ENCODE peak calls at places on chromosomes 3 and 15, in seven cellular contexts. M is HCT116, U is brain microvascular endothelial cell, T is stomach, A is fibroblast of the aortic adventitia, P is fibroblast of lung, Q is GM12865. I is an unnamed sample.

GRCh38 chr3:46845860-46846623 is 17.2 kb downstream of the MYL3 start:
- DNase-seq in T (peak), P (peak), U (peak), M (no peak), Q (peak), A (peak), I (peak)

GRCh38 chr3:31532587-31533168 is at the start of gene STT3B:
- DNase-seq in Q (peak), P (peak), U (peak), A (peak), M (peak), T (peak), I (peak)

GRCh38 chr3:104596551-104596950 is 770.2 kb upstream of the ALCAM start:
- DNase-seq in U (peak), P (peak), A (peak), M (peak), T (no peak), Q (peak), I (peak)

GRCh38 chr15:33700695-33701303 is 267.5 kb upstream of the CHRM5 start:
- DNase-seq in P (peak), Q (peak), M (peak), U (peak), A (peak), T (peak), I (peak)

GRCh38 chr3:88991496-88991895 is 115.9 kb upstream of the EPHA3 start:
- DNase-seq in M (no peak), Q (no peak), P (no peak), T (no peak), U (no peak), A (no peak), I (no peak)

GRCh38 chr15:40787991-40788390 is 18.2 kb downstream of the C15orf62 start:
- DNase-seq in T (no peak), A (no peak), P (no peak), U (no peak), Q (no peak), M (no peak), I (no peak)

GRCh38 chr3:123412811-123413588 is 35.9 kb downstream of the ADCY5 start:
- DNase-seq in T (no peak), P (no peak), A (no peak), Q (no peak), U (no peak), M (no peak), I (no peak)

GRCh38 chr3:152261329-152261728 is 7.4 kb upstream of the MBNL1 start:
- DNase-seq in T (no peak), U (no peak), M (no peak), Q (no peak), P (no peak), A (no peak), I (no peak)

GRCh38 chr3:60983906-60984305 is 267.3 kb downstream of the FHIT start:
- DNase-seq in U (no peak), M (no peak), P (no peak), T (no peak), A (no peak), Q (no peak), I (no peak)

GRCh38 chr3:192831111-192831644 is 86.5 kb downstream of the MB21D2 start:
- DNase-seq in U (peak), P (peak), A (peak), M (no peak), T (no peak), Q (peak), I (peak)

GRCh38 chr3:47156418-47156817 is 7.5 kb downstream of the SETD2 start:
- DNase-seq in Q (no peak), P (no peak), T (no peak), A (no peak), M (no peak), U (no peak), I (no peak)

GRCh38 chr15:36898522-36899126 is 201.7 kb downstream of the MEIS2 start:
- DNase-seq in A (no peak), Q (no peak), U (no peak), P (no peak), T (no peak), M (no peak), I (no peak)

GRCh38 chr15:101386006-101386405 is 91.0 kb upstream of the SNRPA1 start:
- DNase-seq in A (no peak), P (no peak), T (no peak), U (no peak), Q (no peak), M (no peak), I (no peak)

GRCh38 chr15:34185666-34186065 is 24.2 kb downstream of the KATNBL1 start:
- DNase-seq in T (no peak), Q (no peak), A (no peak), U (no peak), P (no peak), M (no peak), I (no peak)

GRCh38 chr15:35141743-35142356 is 56.8 kb upstream of the NANOGP8 start:
- DNase-seq in P (peak), M (no peak), U (peak), Q (peak), A (peak), T (no peak), I (peak)

GRCh38 chr3:87792193-87792531 is 266.6 kb downstream of the CGGBP1 start:
- DNase-seq in A (no peak), M (no peak), P (no peak), Q (no peak), U (peak), T (no peak), I (no peak)

GRCh38 chr3:39378092-39378491 is 5.1 kb upstream of the SLC25A38 start:
- DNase-seq in A (peak), Q (peak), P (peak), M (peak), U (peak), T (peak), I (peak)

GRCh38 chr15:76163429-76164020 is 103.7 kb downstream of the TMEM266 start:
- DNase-seq in M (no peak), Q (no peak), T (peak), A (peak), U (no peak), P (peak), I (peak)

GRCh38 chr15:56608993-56609392 is 124.3 kb downstream of the ZNF280D start:
- DNase-seq in M (no peak), T (no peak), Q (peak), P (no peak), U (no peak), A (no peak), I (no peak)

GRCh38 chr3:197216169-197216860 is 82.1 kb downstream of the DLG1 start:
- DNase-seq in P (peak), U (peak), Q (no peak), T (no peak), M (no peak), A (peak), I (peak)

GRCh38 chr3:147120029-147120428 is 286.3 kb downstream of the ZIC4 start:
- DNase-seq in T (no peak), P (peak), U (no peak), Q (no peak), A (peak), M (no peak), I (peak)

GRCh38 chr15:32834156-32834555 is 116.4 kb downstream of the GREM1 start:
- DNase-seq in M (no peak), Q (peak), A (no peak), U (no peak), P (no peak), T (no peak), I (no peak)

GRCh38 chr15:85886345-85886935 is 91.7 kb upstream of the KLHL25 start:
- DNase-seq in U (no peak), Q (no peak), M (no peak), T (no peak), P (no peak), A (no peak), I (no peak)

DNA sequence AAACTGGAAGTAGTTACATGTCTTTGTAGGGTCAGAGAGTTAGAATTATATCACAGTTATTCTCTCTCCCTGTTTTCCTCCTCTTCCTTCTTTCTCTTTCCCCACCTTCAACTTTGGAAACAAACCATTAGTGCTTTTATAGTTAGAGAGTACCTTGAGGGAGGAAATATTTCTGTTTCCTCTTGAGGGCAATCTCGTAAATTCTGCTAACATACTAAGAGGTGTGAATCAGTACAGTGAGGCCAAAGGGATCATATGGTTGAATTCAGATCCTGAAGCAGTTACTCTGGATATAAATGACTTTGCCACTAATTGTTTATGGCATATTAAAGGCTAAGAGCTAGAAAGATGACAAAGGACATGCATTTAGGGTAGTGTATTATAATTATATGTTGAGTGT is 60.3 kb upstream of the CCNL1 start:
- DNase-seq in P (no peak), M (no peak), A (no peak), Q (no peak), U (no peak), T (no peak), I (no peak)
- TF ChIP-seq CTCF in P (no peak), M (no peak), A (no peak), Q (no peak), U (no peak), T (no peak), I (no peak)

GRCh38 chr3:51295625-51296024 is 89.5 kb upstream of the MANF start:
- DNase-seq in P (no peak), A (no peak), T (no peak), M (no peak), Q (peak), U (no peak), I (no peak)
- H3K4me3 ChIP-seq in P (no peak), A (no peak), T (no peak), M (no peak), Q (no peak), U (no peak), I (no peak)

DNA sequence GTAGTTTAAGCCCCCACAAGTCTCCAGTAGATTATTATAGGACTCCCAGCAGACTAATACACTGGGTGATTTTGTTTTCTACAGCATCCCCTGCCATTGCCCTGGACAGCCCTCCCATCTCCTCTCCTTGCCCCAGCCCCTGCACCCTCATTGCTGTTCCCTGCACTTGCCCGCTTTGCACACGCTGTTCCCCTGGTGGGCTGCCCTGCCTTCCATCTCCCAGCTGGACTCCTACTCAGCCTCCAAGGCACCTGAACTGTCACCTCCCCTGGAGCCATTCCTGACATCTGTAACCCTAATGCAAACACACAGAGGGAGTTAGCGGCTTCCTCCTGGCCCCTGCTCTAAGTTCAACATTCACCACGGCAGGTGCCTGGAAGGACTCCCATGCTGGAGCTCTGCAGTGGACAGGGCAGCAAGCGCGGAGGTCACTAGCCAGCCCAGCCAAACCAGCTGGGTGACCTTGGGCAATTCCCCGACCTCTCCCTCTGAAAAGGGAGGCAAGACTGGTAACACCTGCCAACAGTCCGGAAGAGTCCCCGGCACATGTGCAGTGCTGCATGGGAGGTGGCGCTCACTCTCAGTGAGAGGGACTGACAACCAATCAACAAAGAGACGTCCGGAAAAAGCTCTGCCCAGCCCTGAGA is 38.8 kb upstream of the IQSEC1 start:
- DNase-seq in U (no peak), A (no peak), T (peak), M (no peak), Q (no peak), P (no peak), I (no peak)
- TF ChIP-seq CTCF in U (no peak), A (no peak), T (no peak), M (no peak), Q (no peak), P (no peak), I (no peak)

GRCh38 chr3:63933459-63933858 is 21.3 kb upstream of the SCAANT1 start:
- DNase-seq in M (no peak), U (no peak), Q (peak), P (no peak), T (no peak), A (no peak), I (no peak)
- H3K4me3 ChIP-seq in M (no peak), U (no peak), Q (no peak), P (no peak), T (no peak), A (no peak), I (no peak)

GRCh38 chr3:5185093-5185673 is 2.3 kb upstream of the EDEM1 start:
- DNase-seq in U (no peak), T (no peak), P (no peak), A (no peak), Q (peak), M (no peak), I (no peak)

GRCh38 chr3:5186854-5187151 is 704 bp upstream of the EDEM1 start:
- DNase-seq in A (peak), U (no peak), T (no peak), P (peak), M (no peak), Q (peak), I (peak)

GRCh38 chr3:5187152-5187919 is at the start of gene EDEM1:
- DNase-seq in U (peak), T (peak), A (peak), P (peak), M (peak), Q (peak), I (peak)

GRCh38 chr3:5187920-5188418 is 462 bp downstream of the EDEM1 start:
- DNase-seq in P (peak), A (no peak), U (no peak), T (no peak), M (no peak), Q (peak), I (peak)

GRCh38 chr3:5186089-5186853 is 1.2 kb upstream of the EDEM1 start:
- DNase-seq in T (no peak), U (no peak), M (no peak), Q (peak), P (no peak), A (no peak), I (no peak)
- TF ChIP-seq CTCF in T (no peak), U (no peak), M (no peak), Q (no peak), P (no peak), A (no peak), I (no peak)